ENCODE peak calls at places on chromosomes 5 and 9, in ten cellular contexts. Z is ovary, G is upper lobe of left lung, L is transverse colon, A is IMR-90, W is heart left ventricle, J is HCT116, Y is tibial nerve, X is Peyer's patch, I is K562. N is an unnamed sample.

GRCh38 chr5:68007446-68007845 is 208.1 kb upstream of the PIK3R1 start:
- DNase-seq in Z (no peak), G (peak; percentile 81), L (peak; percentile 22), A (peak; percentile 78), W (no peak), J (no peak), Y (peak; percentile 44), X (no peak), I (no peak), N (no peak)

GRCh38 chr9:70229579-70229978 is 29.2 kb upstream of the SMC5 start:
- DNase-seq in Z (no peak), G (no peak), L (no peak), A (peak; percentile 68), W (no peak), J (peak; percentile 18), Y (no peak), X (no peak), I (no peak), N (no peak)

GRCh38 chr9:100125913-100126312 is 26.9 kb downstream of the INVS start:
- DNase-seq in Z (no peak), G (no peak), L (no peak), A (no peak), W (no peak), J (no peak), Y (no peak), X (no peak), I (no peak), N (no peak)

GRCh38 chr5:147813696-147814095 is 17.8 kb downstream of the SPINK1 start:
- DNase-seq in Z (no peak), G (no peak), L (no peak), A (no peak), W (no peak), J (no peak), Y (no peak), X (no peak), I (no peak), N (no peak)

GRCh38 chr5:150846651-150847333 is 471 bp downstream of the IRGM start:
- DNase-seq in Z (peak; percentile 42), G (peak; percentile 55), L (peak; percentile 30), A (peak; percentile 88), W (no peak), J (peak; percentile 84), Y (peak; percentile 79), X (no peak), I (peak; percentile 58), N (peak; percentile 65)

GRCh38 chr5:65032250-65032649 is 263.5 kb downstream of the CWC27 start:
- DNase-seq in Z (no peak), G (no peak), L (no peak), A (peak; percentile 100), W (no peak), J (no peak), Y (no peak), X (no peak), I (no peak), N (no peak)

GRCh38 chr9:136847065-136847826 is 2.0 kb upstream of the PHPT1 start:
- DNase-seq in Z (no peak), G (peak; percentile 57), L (peak; percentile 81), A (peak; percentile 39), W (peak; percentile 88), J (peak; percentile 63), Y (peak; percentile 31), X (peak; percentile 83), I (peak; percentile 78), N (peak; percentile 56)

GRCh38 chr5:105739732-105740131 is 1931.0 kb downstream of the EFNA5 start:
- DNase-seq in Z (no peak), G (no peak), L (no peak), A (no peak), W (no peak), J (no peak), Y (no peak), X (no peak), I (no peak), N (no peak)

GRCh38 chr5:123460296-123460729 is 37.1 kb upstream of the CEP120 start:
- DNase-seq in Z (no peak), G (no peak), L (peak; percentile 58), A (peak; percentile 71), W (no peak), J (peak; percentile 47), Y (no peak), X (no peak), I (no peak), N (no peak)

GRCh38 chr9:114691046-114691955 is 9.3 kb upstream of the TEX48 start:
- DNase-seq in Z (no peak), G (no peak), L (no peak), A (peak; percentile 91), W (no peak), J (peak; percentile 85), Y (no peak), X (no peak), I (no peak), N (no peak)

GRCh38 chr9:137781906-137782585 is 95.5 kb upstream of the CACNA1B start:
- DNase-seq in Z (no peak), G (no peak), L (no peak), A (no peak), W (no peak), J (no peak), Y (no peak), X (no peak), I (no peak), N (no peak)

DNA sequence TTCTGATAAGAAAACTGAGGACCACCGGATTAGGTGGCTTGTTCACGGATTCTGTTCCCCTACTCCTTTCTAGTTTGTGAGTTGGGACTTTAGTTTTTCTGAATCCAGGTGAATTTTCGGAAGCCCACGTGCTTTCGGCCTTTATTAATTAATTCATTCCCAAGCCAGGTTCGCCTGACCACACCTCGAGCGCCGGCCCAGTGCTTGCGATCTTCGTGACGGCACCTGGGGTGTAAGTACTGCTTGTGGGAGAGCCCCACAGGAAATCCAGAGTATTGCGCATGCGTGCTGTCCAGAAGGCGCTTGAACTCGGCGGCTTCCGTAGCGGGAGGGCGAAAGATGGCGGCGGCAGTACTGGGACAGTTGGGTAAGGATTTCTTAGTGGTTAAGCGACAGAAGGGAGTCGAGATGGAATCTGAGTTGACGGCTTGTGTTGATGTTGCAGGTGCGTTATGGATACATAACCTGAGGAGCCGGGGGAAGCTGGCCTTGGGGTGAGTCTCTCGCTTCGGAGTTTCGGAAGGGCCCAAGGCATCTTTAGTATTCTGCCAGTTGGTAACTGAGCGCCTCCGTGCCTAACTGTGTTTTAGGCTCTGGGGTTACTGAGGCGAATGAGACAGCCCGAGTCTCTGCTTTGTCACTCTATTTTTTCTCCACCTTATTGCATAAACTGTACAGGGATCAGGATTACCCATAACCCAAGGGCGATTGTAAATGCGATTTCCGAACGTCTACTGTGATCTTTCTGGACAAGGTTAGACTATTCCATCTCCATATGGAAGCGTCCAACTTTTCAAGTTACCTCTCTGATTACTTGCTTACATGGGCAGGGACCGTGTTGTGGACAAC is at the start of gene MRPL22:
- DNase-seq in Z (peak; percentile 93), G (peak; percentile 91), L (peak; percentile 95), A (peak; percentile 93), W (peak; percentile 95), J (peak; percentile 87), Y (peak; percentile 96), X (peak; percentile 95), I (peak; percentile 92), N (peak; percentile 92)
- TF ChIP-seq POLR2A in Z (peak; percentile 39), G (peak; percentile 56), L (peak; percentile 78), A (peak; percentile 48), W (peak; percentile 65), J (peak; percentile 90), Y (peak; percentile 48), X (peak; percentile 78), I (peak; percentile 95), N (no peak)

DNA sequence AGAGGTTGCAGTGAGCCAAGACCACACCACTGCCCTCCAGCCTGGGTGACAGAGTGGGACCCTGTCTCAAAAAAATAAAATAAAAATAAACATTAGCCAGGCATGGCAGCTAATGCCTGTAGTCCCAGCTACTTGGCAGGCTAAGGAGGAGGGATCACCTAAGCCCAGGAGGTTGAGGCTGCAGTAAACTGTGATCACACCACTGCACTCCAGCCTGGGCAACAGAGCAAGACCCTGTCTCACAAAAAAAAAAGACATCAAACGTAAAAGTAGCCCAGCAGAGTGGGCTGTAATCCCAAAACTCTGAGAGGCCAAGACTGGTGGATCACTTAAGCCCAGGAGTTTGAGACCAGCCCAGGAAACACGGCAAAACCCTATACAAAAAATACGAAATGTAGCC is 19.0 kb downstream of the UIMC1 start:
- DNase-seq in Z (no peak), G (no peak), L (no peak), A (no peak), W (no peak), J (no peak), Y (no peak), X (no peak), I (no peak), N (no peak)
- H3K36me3 ChIP-seq in Z (no peaks in the 10 kb centered on the region), G (peaks cover 1% of the 10 kb centered on the region), L (no peaks in the 10 kb centered on the region), A (no peaks in the 10 kb centered on the region), W (no peaks in the 10 kb centered on the region), J (peaks cover 7% of the 10 kb centered on the region), Y (no peaks in the 10 kb centered on the region), X (no peaks in the 10 kb centered on the region), I (peaks cover 10% of the 10 kb centered on the region), N (no peaks in the 10 kb centered on the region)

DNA sequence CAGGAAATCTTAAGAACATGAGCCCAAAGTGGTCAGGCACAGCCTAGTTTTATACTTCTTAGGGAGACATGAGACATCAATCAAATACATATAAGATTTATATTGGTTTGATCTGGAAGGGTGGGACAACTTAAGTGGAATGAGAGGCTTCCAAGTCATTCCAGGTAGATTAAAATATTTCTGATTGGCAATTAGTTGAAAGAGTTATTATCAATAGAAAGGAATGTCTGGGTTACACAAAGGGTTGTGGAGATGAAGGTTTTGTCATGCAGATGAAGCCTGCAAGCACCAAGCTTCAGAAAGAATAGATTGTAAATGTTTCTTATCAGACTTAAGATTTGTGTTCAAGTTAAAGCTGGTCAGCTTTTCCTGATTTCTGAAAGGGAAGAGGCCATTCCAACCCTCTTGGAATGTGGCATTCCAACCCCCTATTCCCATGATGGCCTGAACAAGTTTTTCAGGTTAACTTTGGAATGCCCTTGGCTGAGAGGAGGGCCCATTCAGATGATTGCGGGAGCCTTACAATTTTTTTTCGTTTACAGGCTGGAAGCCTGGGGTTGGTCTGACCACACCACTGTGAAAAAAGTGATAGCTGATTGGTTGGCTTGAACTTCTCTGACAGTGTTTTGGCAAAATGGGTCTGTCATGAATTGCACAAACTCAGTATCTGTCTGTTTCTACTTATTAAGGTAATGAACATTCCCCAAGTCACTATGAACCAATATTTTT is 245.6 kb upstream of the RAI14 start:
- DNase-seq in Z (no peak), G (no peak), L (no peak), A (no peak), W (no peak), J (no peak), Y (no peak), X (no peak), I (no peak), N (no peak)
- H3K4me3 ChIP-seq in Z (no peak overlapping the region), G (no peak overlapping the region), L (no peak overlapping the region), A (no peak overlapping the region), W (no peak overlapping the region), J (no peak overlapping the region), Y (no peak overlapping the region), X (no peak overlapping the region), I (no peak overlapping the region), N (no peak overlapping the region)

DNA sequence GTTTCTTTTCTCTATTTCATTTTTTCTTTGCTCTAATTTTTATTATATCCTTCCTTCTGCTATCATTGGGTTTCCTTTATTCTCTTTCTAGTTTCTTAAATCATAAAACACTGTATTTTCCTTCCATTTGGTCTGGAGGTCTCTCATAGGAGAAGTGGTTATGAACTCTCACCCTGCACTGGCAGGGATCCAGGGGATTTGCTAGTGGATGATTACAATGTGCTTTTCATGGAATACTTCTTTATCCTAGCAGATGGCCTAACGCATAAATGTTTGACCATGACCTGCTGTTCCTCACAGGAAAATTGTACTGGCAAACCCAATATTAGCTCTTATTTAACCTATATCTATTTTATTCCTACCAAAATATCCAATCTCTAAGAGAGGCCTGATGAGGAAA is 31.5 kb upstream of the SGCD start:
- DNase-seq in Z (no peak), G (no peak), L (no peak), A (no peak), W (no peak), J (no peak), Y (peak; percentile 13), X (no peak), I (no peak), N (peak; percentile 26)
- TF ChIP-seq POLR2A in Z (no peak), G (no peak), L (no peak), A (no peak), W (no peak), J (no peak), Y (no peak), X (no peak), I (no peak), N (no peak)